ENCODE peak calls at places on chromosome 9, in five cellular contexts. J is breast epithelium, H is tibial nerve, O is heart left ventricle, B is HCT116. L is an unnamed sample. For H3K4me1, the result is how much of the 10 kb centered on the place peaks cover.

GRCh38 chr9:133768859-133769510 is 30.8 kb upstream of the SARDH start:
- DNase-seq in J (peak), H (no peak), O (peak), B (no peak), L (no peak)

GRCh38 chr9:116380496-116380995 is 227.0 kb downstream of the PAPPA start:
- DNase-seq in J (no peak), H (no peak), O (no peak), B (no peak), L (no peak)

GRCh38 chr9:93590609-93591234 is 14.3 kb downstream of the PHF2 start:
- DNase-seq in J (no peak), H (no peak), O (no peak), B (no peak), L (no peak)

GRCh38 chr9:135885100-135885853 is 22.1 kb downstream of the CAMSAP1 start:
- DNase-seq in J (no peak), H (no peak), O (no peak), B (no peak), L (no peak)

GRCh38 chr9:135303280-135303647 is 176.3 kb upstream of the PPP1R26 start:
- DNase-seq in J (no peak), H (no peak), O (no peak), B (no peak), L (no peak)

GRCh38 chr9:80369641-80370040 is 797.9 kb downstream of the TLE4 start:
- DNase-seq in J (no peak), H (no peak), O (no peak), B (no peak), L (no peak)

GRCh38 chr9:135480071-135480941 is 724 bp downstream of the PPP1R26 start:
- DNase-seq in J (no peak), H (no peak), O (peak), B (no peak), L (no peak)

GRCh38 chr9:85178486-85178885 is 509.0 kb downstream of the NTRK2 start:
- DNase-seq in J (no peak), H (no peak), O (no peak), B (no peak), L (no peak)

GRCh38 chr9:131582466-131583341 is 37.4 kb downstream of the PRRT1B start:
- DNase-seq in J (no peak), H (no peak), O (no peak), B (no peak), L (no peak)

GRCh38 chr9:18268381-18268780 is 205.6 kb upstream of the ADAMTSL1 start:
- DNase-seq in J (no peak), H (no peak), O (no peak), B (peak), L (no peak)

DNA sequence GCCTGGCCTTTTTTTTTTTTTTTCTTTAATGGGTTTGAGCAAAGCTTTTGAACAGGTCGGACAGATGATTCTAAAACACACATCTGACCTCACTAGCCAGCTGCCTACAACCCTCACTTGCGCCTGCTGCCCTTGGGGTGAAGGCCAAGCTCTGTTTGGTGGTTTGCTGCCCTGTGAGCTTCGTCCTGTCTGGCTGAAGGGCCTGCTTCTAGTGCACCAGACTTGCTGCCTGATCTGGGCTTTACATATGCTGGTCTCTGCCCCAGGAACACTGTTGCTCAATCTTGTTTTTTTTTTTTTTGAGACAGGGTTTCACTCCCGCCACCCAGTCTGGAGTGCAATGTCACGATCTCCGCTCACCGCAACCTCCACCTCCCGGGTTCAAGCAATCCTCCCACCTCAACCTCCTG is 16.4 kb upstream of the DOLPP1 start:
- DNase-seq in J (no peak), H (no peak), O (no peak), B (no peak), L (no peak)
- H3K4me1 ChIP-seq in J (under half), H (under half), O (under half), B (under half), L (under half)

GRCh38 chr9:129166962-129167557 is 11.0 kb downstream of the IER5L start:
- DNase-seq in J (peak), H (peak), O (peak), B (peak), L (no peak)
- TF ChIP-seq POLR2A in J (no peak), H (no peak), O (no peak), B (no peak), L (peak)

DNA sequence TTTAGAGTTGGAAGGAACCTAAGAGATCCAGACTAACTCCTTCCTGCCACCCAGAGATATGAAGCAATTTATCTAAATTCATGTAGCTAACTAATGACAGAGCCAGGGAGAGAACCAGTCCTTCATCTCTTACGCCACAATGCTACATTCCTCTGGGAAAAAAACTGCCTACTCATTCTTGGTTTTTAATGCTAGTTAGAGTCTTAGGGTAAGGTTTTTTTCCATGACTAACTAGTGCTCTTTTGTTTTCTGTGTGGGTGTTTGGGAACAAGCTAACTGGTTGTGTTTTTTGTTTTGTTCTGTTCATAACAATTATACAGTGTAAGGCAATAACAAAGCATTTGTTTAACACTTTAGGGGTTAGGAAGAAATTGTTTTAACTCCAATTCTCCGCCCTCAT is 52.4 kb downstream of the SLC44A1 start:
- DNase-seq in J (no peak), H (no peak), O (no peak), B (peak), L (no peak)
- H3K4me1 ChIP-seq in J (under half), H (under half), O (under half), B (under half), L (under half)

GRCh38 chr9:37408933-37409710 is 13.4 kb upstream of the GRHPR start:
- DNase-seq in J (no peak), H (no peak), O (no peak), B (no peak), L (no peak)
- TF ChIP-seq POLR2A in J (no peak), H (no peak), O (no peak), B (no peak), L (no peak)

GRCh38 chr9:120936764-120937122 is 10.1 kb upstream of the TRAF1 start:
- DNase-seq in J (no peak), H (no peak), O (no peak), B (no peak), L (no peak)

GRCh38 chr9:120934271-120934670 is 7.7 kb upstream of the TRAF1 start:
- DNase-seq in J (no peak), H (no peak), O (no peak), B (no peak), L (no peak)

GRCh38 chr9:120936011-120936763 is 9.6 kb upstream of the TRAF1 start:
- DNase-seq in J (peak), H (peak), O (peak), B (peak), L (peak)

GRCh38 chr9:120937127-120937526 is 10.5 kb upstream of the TRAF1 start:
- DNase-seq in J (no peak), H (peak), O (no peak), B (no peak), L (no peak)

GRCh38 chr9:120935383-120935857 is 8.8 kb upstream of the TRAF1 start:
- DNase-seq in J (peak), H (peak), O (peak), B (no peak), L (peak)
- H3K4me1 ChIP-seq in J (under half), H (under half), O (half or more), B (under half), L (under half)

L was measured in gastrocnemius medialis.